ENCODE peak calls at places on chromosomes 1 and 21, in seven cellular contexts. One of them, this sample, is unnamed.

GRCh38 chr1:43306688-43307457 is 6.1 kb downstream of the TIE1 start:
- DNase-seq in neural crest cell: no peak
- DNase-seq in DND-41: no peak
- DNase-seq in astrocyte of the spinal cord: no peak
- DNase-seq in prostate gland: no peak
- DNase-seq in PC-3: no peak
- DNase-seq in fibroblast of pulmonary artery: no peak
- DNase-seq in this sample: no peak

GRCh38 chr1:22104074-22104473 is 38.8 kb downstream of the WNT4 start:
- DNase-seq in astrocyte of the spinal cord: no peak
- DNase-seq in fibroblast of pulmonary artery: no peak
- DNase-seq in neural crest cell: no peak
- DNase-seq in DND-41: no peak
- DNase-seq in prostate gland: no peak
- DNase-seq in PC-3: no peak
- DNase-seq in this sample: peak; percentile 45

GRCh38 chr21:15521644-15522001 is 208.2 kb upstream of the USP25 start:
- DNase-seq in DND-41: no peak
- DNase-seq in fibroblast of pulmonary artery: no peak
- DNase-seq in PC-3: no peak
- DNase-seq in prostate gland: no peak
- DNase-seq in neural crest cell: no peak
- DNase-seq in astrocyte of the spinal cord: no peak
- DNase-seq in this sample: no peak

GRCh38 chr1:34918609-34919561 is 10.6 kb downstream of the DLGAP3 start:
- DNase-seq in astrocyte of the spinal cord: no peak
- DNase-seq in DND-41: no peak
- DNase-seq in neural crest cell: no peak
- DNase-seq in fibroblast of pulmonary artery: no peak
- DNase-seq in PC-3: no peak
- DNase-seq in prostate gland: no peak
- DNase-seq in this sample: peak; percentile 34

GRCh38 chr1:226404063-226404903 is 3.6 kb downstream of the PARP1 start:
- DNase-seq in PC-3: peak; percentile 18
- DNase-seq in fibroblast of pulmonary artery: peak; percentile 17
- DNase-seq in DND-41: no peak
- DNase-seq in astrocyte of the spinal cord: no peak
- DNase-seq in neural crest cell: no peak
- DNase-seq in prostate gland: no peak
- DNase-seq in this sample: no peak

GRCh38 chr1:220880726-220881506 is 1.7 kb downstream of the HLX start:
- DNase-seq in neural crest cell: no peak
- DNase-seq in DND-41: no peak
- DNase-seq in fibroblast of pulmonary artery: peak; percentile 73
- DNase-seq in PC-3: peak; percentile 26
- DNase-seq in astrocyte of the spinal cord: peak; percentile 71
- DNase-seq in prostate gland: no peak
- DNase-seq in this sample: peak; percentile 36

GRCh38 chr1:145997156-145998023 is 1.0 kb upstream of the TXNIP start:
- DNase-seq in fibroblast of pulmonary artery: no peak
- DNase-seq in PC-3: no peak
- DNase-seq in DND-41: peak; percentile 82
- DNase-seq in neural crest cell: no peak
- DNase-seq in astrocyte of the spinal cord: no peak
- DNase-seq in prostate gland: peak; percentile 56
- DNase-seq in this sample: peak; percentile 75

GRCh38 chr1:54585181-54586066 is 37.4 kb downstream of the ACOT11 start:
- DNase-seq in fibroblast of pulmonary artery: no peak
- DNase-seq in DND-41: no peak
- DNase-seq in prostate gland: no peak
- DNase-seq in astrocyte of the spinal cord: no peak
- DNase-seq in PC-3: no peak
- DNase-seq in neural crest cell: no peak
- DNase-seq in this sample: no peak

GRCh38 chr1:215555531-215555930 is 11.6 kb upstream of the KCTD3 start:
- DNase-seq in fibroblast of pulmonary artery: no peak
- DNase-seq in PC-3: no peak
- DNase-seq in neural crest cell: no peak
- DNase-seq in prostate gland: no peak
- DNase-seq in DND-41: no peak
- DNase-seq in astrocyte of the spinal cord: no peak
- DNase-seq in this sample: no peak

GRCh38 chr1:98147280-98147679 is 226.4 kb upstream of the DPYD start:
- DNase-seq in DND-41: peak; percentile 31
- DNase-seq in prostate gland: no peak
- DNase-seq in neural crest cell: no peak
- DNase-seq in astrocyte of the spinal cord: peak; percentile 22
- DNase-seq in fibroblast of pulmonary artery: no peak
- DNase-seq in PC-3: no peak
- DNase-seq in this sample: no peak

GRCh38 chr1:203454986-203455471 is 20.6 kb upstream of the PRELP start:
- DNase-seq in astrocyte of the spinal cord: no peak
- DNase-seq in neural crest cell: no peak
- DNase-seq in PC-3: no peak
- DNase-seq in fibroblast of pulmonary artery: no peak
- DNase-seq in prostate gland: no peak
- DNase-seq in DND-41: no peak
- DNase-seq in this sample: no peak

GRCh38 chr21:33993286-33994231 is 78.0 kb upstream of the ATP5PO start:
- DNase-seq in DND-41: no peak
- DNase-seq in prostate gland: no peak
- DNase-seq in astrocyte of the spinal cord: no peak
- DNase-seq in fibroblast of pulmonary artery: no peak
- DNase-seq in neural crest cell: no peak
- DNase-seq in PC-3: no peak
- DNase-seq in this sample: no peak

GRCh38 chr1:205392650-205393049 is 29.2 kb downstream of the LEMD1 start:
- DNase-seq in prostate gland: no peak
- DNase-seq in astrocyte of the spinal cord: no peak
- DNase-seq in PC-3: no peak
- DNase-seq in neural crest cell: no peak
- DNase-seq in DND-41: no peak
- DNase-seq in fibroblast of pulmonary artery: no peak
- DNase-seq in this sample: no peak

GRCh38 chr1:33433509-33434362 is 2.8 kb upstream of the PHC2 start:
- DNase-seq in neural crest cell: no peak
- DNase-seq in prostate gland: no peak
- DNase-seq in PC-3: peak; percentile 99
- DNase-seq in astrocyte of the spinal cord: peak; percentile 97
- DNase-seq in DND-41: no peak
- DNase-seq in fibroblast of pulmonary artery: peak; percentile 98
- DNase-seq in this sample: peak; percentile 15

GRCh38 chr21:39805983-39806382 is 61.0 kb downstream of the IGSF5 start:
- DNase-seq in prostate gland: no peak
- DNase-seq in astrocyte of the spinal cord: no peak
- DNase-seq in PC-3: peak; percentile 35
- DNase-seq in neural crest cell: no peak
- DNase-seq in DND-41: no peak
- DNase-seq in fibroblast of pulmonary artery: no peak
- DNase-seq in this sample: no peak

GRCh38 chr21:14870841-14871126 is 194.0 kb downstream of the NRIP1 start:
- DNase-seq in fibroblast of pulmonary artery: no peak
- DNase-seq in neural crest cell: no peak
- DNase-seq in astrocyte of the spinal cord: no peak
- DNase-seq in DND-41: no peak
- DNase-seq in prostate gland: no peak
- DNase-seq in PC-3: no peak
- DNase-seq in this sample: no peak

GRCh38 chr1:94039871-94040569 is 80.9 kb downstream of the ABCA4 start:
- DNase-seq in prostate gland: no peak
- DNase-seq in DND-41: no peak
- DNase-seq in fibroblast of pulmonary artery: no peak
- DNase-seq in neural crest cell: no peak
- DNase-seq in astrocyte of the spinal cord: no peak
- DNase-seq in PC-3: no peak
- DNase-seq in this sample: no peak
- TF ChIP-seq CTCF in prostate gland: no peak
- TF ChIP-seq CTCF in DND-41: no peak
- TF ChIP-seq CTCF in fibroblast of pulmonary artery: no peak
- TF ChIP-seq CTCF in neural crest cell: peak; percentile 24
- TF ChIP-seq CTCF in astrocyte of the spinal cord: no peak
- TF ChIP-seq CTCF in PC-3: no peak
- TF ChIP-seq CTCF in this sample: peak; percentile 23

GRCh38 chr1:150162582-150162861 is 12.8 kb downstream of the PLEKHO1 start:
- DNase-seq in fibroblast of pulmonary artery: no peak
- DNase-seq in prostate gland: no peak
- DNase-seq in DND-41: no peak
- DNase-seq in PC-3: no peak
- DNase-seq in neural crest cell: no peak
- DNase-seq in astrocyte of the spinal cord: no peak
- DNase-seq in this sample: no peak

GRCh38 chr1:150162862-150163706 is 13.4 kb downstream of the PLEKHO1 start:
- DNase-seq in PC-3: peak; percentile 50
- DNase-seq in prostate gland: peak; percentile 93
- DNase-seq in neural crest cell: peak; percentile 58
- DNase-seq in astrocyte of the spinal cord: peak; percentile 100
- DNase-seq in fibroblast of pulmonary artery: peak; percentile 99
- DNase-seq in DND-41: peak; percentile 82
- DNase-seq in this sample: peak; percentile 63

GRCh38 chr1:150160964-150161626 is 11.4 kb downstream of the PLEKHO1 start:
- DNase-seq in prostate gland: no peak
- DNase-seq in neural crest cell: no peak
- DNase-seq in fibroblast of pulmonary artery: peak; percentile 75
- DNase-seq in PC-3: no peak
- DNase-seq in DND-41: no peak
- DNase-seq in astrocyte of the spinal cord: no peak
- DNase-seq in this sample: no peak

GRCh38 chr1:150164224-150164623 is 14.5 kb downstream of the PLEKHO1 start:
- DNase-seq in prostate gland: no peak
- DNase-seq in DND-41: no peak
- DNase-seq in fibroblast of pulmonary artery: no peak
- DNase-seq in neural crest cell: no peak
- DNase-seq in PC-3: no peak
- DNase-seq in astrocyte of the spinal cord: no peak
- DNase-seq in this sample: no peak

DNA sequence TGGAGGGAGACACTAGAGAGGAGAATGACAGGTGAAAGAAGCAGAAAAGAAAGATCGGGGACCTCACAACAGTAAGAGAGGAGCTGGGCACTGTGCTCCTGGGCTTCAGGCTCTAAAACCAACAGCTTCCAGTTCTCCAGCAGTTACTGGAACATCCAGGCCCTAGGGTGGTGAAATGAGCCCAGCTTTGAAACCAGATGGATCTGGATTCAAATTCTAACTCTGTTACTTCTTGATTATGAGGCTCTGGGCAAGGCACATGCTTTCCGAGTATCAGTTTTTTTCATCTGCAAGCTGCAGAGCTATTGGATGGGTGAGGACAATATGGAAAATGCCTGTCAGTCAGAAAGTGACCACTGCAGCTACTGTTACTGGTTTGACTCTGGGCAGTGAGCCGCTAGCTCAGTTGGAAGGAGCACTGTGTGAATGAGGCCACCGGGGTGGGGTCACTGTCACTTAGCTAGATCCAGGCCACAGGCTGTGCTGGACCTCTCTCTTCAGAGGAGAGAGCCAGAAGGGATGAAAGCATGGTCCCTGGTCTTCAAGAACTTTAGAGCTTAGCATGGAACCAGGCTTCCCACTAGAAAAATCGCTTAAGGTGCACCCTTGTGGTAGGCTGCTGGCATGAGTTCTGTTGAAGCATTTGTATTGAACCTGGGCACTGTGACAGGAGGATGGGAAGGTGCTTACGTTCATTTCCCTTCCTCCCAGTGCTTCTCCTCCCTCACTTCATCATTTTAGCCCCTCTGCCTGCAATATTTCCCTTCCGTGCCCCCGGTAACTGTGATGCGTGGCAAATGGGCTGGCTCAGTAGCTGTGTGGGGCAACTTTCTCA is 12.2 kb downstream of the PLEKHO1 start:
- DNase-seq in prostate gland: no peak
- DNase-seq in PC-3: no peak
- DNase-seq in astrocyte of the spinal cord: peak; percentile 51
- DNase-seq in neural crest cell: no peak
- DNase-seq in fibroblast of pulmonary artery: peak; percentile 65
- DNase-seq in DND-41: peak; percentile 32
- DNase-seq in this sample: no peak
- TF ChIP-seq CTCF in prostate gland: peak; percentile 13
- TF ChIP-seq CTCF in PC-3: peak; percentile 21
- TF ChIP-seq CTCF in astrocyte of the spinal cord: peak; percentile 29
- TF ChIP-seq CTCF in neural crest cell: no peak
- TF ChIP-seq CTCF in fibroblast of pulmonary artery: peak; percentile 3
- TF ChIP-seq CTCF in DND-41: peak; percentile 46
- TF ChIP-seq CTCF in this sample: no peak

GRCh38 chr21:32457962-32458361 is 45.5 kb downstream of the EVA1C start:
- DNase-seq in DND-41: no peak
- DNase-seq in PC-3: no peak
- DNase-seq in prostate gland: no peak
- DNase-seq in astrocyte of the spinal cord: no peak
- DNase-seq in neural crest cell: no peak
- DNase-seq in fibroblast of pulmonary artery: no peak
- DNase-seq in this sample: no peak

GRCh38 chr21:32459972-32460371 is 47.5 kb downstream of the EVA1C start:
- DNase-seq in DND-41: no peak
- DNase-seq in PC-3: no peak
- DNase-seq in astrocyte of the spinal cord: no peak
- DNase-seq in prostate gland: no peak
- DNase-seq in fibroblast of pulmonary artery: peak; percentile 53
- DNase-seq in neural crest cell: no peak
- DNase-seq in this sample: no peak

GRCh38 chr21:32456497-32456918 is 44.0 kb downstream of the EVA1C start:
- DNase-seq in fibroblast of pulmonary artery: peak; percentile 84
- DNase-seq in prostate gland: peak; percentile 24
- DNase-seq in DND-41: no peak
- DNase-seq in astrocyte of the spinal cord: peak; percentile 70
- DNase-seq in neural crest cell: no peak
- DNase-seq in PC-3: peak; percentile 51
- DNase-seq in this sample: no peak

GRCh38 chr21:32455548-32455947 is 43.0 kb downstream of the EVA1C start:
- DNase-seq in fibroblast of pulmonary artery: no peak
- DNase-seq in neural crest cell: no peak
- DNase-seq in prostate gland: peak; percentile 61
- DNase-seq in DND-41: no peak
- DNase-seq in astrocyte of the spinal cord: no peak
- DNase-seq in PC-3: peak; percentile 33
- DNase-seq in this sample: no peak

DNA sequence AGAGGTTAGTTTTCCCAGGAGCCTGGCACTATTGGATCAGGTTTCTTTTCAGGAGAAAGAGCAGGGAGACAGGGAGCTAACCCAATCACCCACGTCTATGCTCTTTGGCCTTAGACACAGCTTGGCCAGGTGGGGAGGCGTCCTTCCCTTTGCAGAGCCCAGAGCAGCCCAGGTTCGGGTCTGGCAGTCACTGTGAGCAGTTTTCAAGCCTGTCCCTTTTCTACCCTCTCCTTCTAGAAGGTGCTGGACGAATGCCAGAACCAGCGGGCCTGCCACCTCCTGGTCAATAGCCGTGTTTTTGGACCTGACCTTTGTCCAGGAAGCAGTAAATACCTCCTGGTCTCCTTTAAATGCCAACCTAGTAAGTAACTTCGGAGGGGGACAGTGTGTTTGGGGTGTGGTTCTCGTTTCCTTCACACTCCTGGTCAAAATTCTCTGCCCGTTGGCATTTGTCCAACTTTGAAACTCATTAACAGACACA is 44.9 kb downstream of the EVA1C start:
- DNase-seq in astrocyte of the spinal cord: no peak
- DNase-seq in neural crest cell: no peak
- DNase-seq in DND-41: no peak
- DNase-seq in prostate gland: no peak
- DNase-seq in fibroblast of pulmonary artery: peak; percentile 51
- DNase-seq in PC-3: peak; percentile 67
- DNase-seq in this sample: no peak
- TF ChIP-seq CTCF in astrocyte of the spinal cord: no peak
- TF ChIP-seq CTCF in neural crest cell: no peak
- TF ChIP-seq CTCF in DND-41: no peak
- TF ChIP-seq CTCF in prostate gland: no peak
- TF ChIP-seq CTCF in fibroblast of pulmonary artery: peak; percentile 20
- TF ChIP-seq CTCF in PC-3: peak; percentile 40
- TF ChIP-seq CTCF in this sample: no peak

GRCh38 chr1:27135920-27136551 is 18.9 kb downstream of the SLC9A1 start:
- DNase-seq in prostate gland: no peak
- DNase-seq in DND-41: no peak
- DNase-seq in fibroblast of pulmonary artery: no peak
- DNase-seq in PC-3: peak; percentile 23
- DNase-seq in neural crest cell: no peak
- DNase-seq in astrocyte of the spinal cord: no peak
- DNase-seq in this sample: peak; percentile 58
- TF ChIP-seq CTCF in prostate gland: no peak
- TF ChIP-seq CTCF in DND-41: peak; percentile 21
- TF ChIP-seq CTCF in fibroblast of pulmonary artery: peak; percentile 8
- TF ChIP-seq CTCF in PC-3: peak; percentile 43
- TF ChIP-seq CTCF in neural crest cell: no peak
- TF ChIP-seq CTCF in astrocyte of the spinal cord: peak; percentile 9
- TF ChIP-seq CTCF in this sample: peak; percentile 37